ENCODE peak calls at places on chromosome 9, in four cellular contexts. Q, J, D and K are unnamed samples.
A peak's percentile ranks its signal among the peaks of the same experiment; 100 is the strongest.

GRCh38 chr9:14180077-14180941 is 133.6 kb downstream of the NFIB start:
- DNase-seq in Q (no peak), J (no peak), D (no peak), K (no peak)

GRCh38 chr9:125744616-125745387 is 2.4 kb upstream of the PBX3 start:
- DNase-seq in Q (no peak), J (no peak), D (no peak), K (no peak)

GRCh38 chr9:99115947-99116543 is 11.1 kb downstream of the TGFBR1 start:
- DNase-seq in Q (no peak), J (no peak), D (no peak), K (no peak)

GRCh38 chr9:125137200-125137599 is 6.1 kb downstream of the SCAI start:
- DNase-seq in Q (no peak), J (no peak), D (no peak), K (no peak)

GRCh38 chr9:27073841-27074728 is 34.9 kb upstream of the TEK start:
- DNase-seq in Q (no peak), J (no peak), D (no peak), K (no peak)

GRCh38 chr9:33265211-33265885 is 499 bp downstream of the CHMP5 start:
- DNase-seq in Q (no peak), J (no peak), D (no peak), K (no peak)

GRCh38 chr9:117164512-117164911 is 250.3 kb downstream of the ASTN2 start:
- DNase-seq in Q (no peak), J (no peak), D (no peak), K (no peak)

GRCh38 chr9:69178583-69179011 is 4.5 kb downstream of the TJP2 start:
- DNase-seq in Q (no peak), J (peak; percentile 93), D (no peak), K (no peak)

GRCh38 chr9:859251-859650 is 17.8 kb downstream of the DMRT1 start:
- DNase-seq in Q (peak; percentile 69), J (no peak), D (no peak), K (no peak)

GRCh38 chr9:131623655-131624330 is 78.5 kb downstream of the PRRT1B start:
- DNase-seq in Q (no peak), J (no peak), D (no peak), K (no peak)

GRCh38 chr9:95192631-95193030 is 124.9 kb downstream of the FANCC start:
- DNase-seq in Q (no peak), J (no peak), D (no peak), K (no peak)

GRCh38 chr9:13857521-13857920 is 456.4 kb downstream of the NFIB start:
- DNase-seq in Q (no peak), J (no peak), D (no peak), K (no peak)

GRCh38 chr9:105835721-105836120 is 141.4 kb downstream of the TMEM38B start:
- DNase-seq in Q (no peak), J (no peak), D (no peak), K (no peak)

GRCh38 chr9:93572636-93573035 is 3.7 kb upstream of the PHF2 start:
- DNase-seq in Q (no peak), J (no peak), D (no peak), K (no peak)

GRCh38 chr9:91682806-91683205 is 259.2 kb upstream of the NFIL3 start:
- DNase-seq in Q (no peak), J (no peak), D (no peak), K (no peak)

GRCh38 chr9:27165670-27166069 is 56.6 kb downstream of the TEK start:
- DNase-seq in Q (no peak), J (peak; percentile 7), D (peak; percentile 1), K (no peak)

DNA sequence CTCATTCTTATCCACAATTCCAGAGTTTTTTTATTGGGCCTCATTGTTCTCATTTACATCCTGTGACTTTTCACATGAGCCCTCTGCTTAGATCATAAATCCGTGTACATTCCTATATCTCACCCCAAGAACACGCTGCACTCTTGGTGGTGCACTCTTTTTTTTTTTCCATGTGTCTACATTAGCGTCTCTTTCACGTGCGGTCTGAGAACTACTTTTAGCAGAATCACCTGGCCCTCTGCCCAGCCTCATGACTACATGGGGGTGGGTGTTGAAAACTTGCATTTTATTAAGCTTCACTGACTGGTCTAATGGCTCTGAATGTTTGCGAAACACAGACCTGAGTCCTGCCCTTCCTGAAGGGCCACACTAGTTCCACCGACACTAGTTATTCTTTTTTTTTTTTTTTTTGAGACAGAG is 18.6 kb downstream of the C9orf57 start:
- DNase-seq in Q (peak; percentile 1), J (no peak), D (no peak), K (no peak)
- TF ChIP-seq MXI1 in Q (no peak), J (no peak), D (no peak), K (no peak)

GRCh38 chr9:118522093-118523028 is 818.2 kb downstream of the TLR4 start:
- DNase-seq in Q (peak; percentile 34), J (peak; percentile 8), D (peak; percentile 11), K (peak; percentile 48)
- TF ChIP-seq CHD2 in Q (no peak), J (no peak), D (no peak), K (no peak)

DNA sequence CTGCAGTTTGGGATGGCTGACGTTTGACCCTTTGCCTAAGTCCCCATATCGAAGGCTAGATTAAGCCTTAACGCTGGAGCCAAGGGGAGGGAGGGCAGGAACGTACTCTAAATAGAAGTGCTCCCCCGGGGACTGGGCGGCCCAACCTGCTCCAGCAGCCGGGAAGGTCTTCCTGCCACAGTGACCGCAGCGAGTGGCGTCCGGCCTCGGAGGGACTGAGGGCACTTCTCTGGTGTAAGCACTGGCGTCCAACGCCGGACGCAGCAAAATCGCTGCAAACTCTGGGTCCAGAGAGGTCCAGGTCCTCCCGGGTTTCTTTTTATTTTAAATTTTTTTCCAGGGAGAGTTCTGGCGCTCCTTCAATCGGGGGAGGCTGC is 505 bp upstream of the ACER2 start:
- DNase-seq in Q (no peak), J (no peak), D (peak; percentile 14), K (no peak)
- TF ChIP-seq MXI1 in Q (no peak), J (no peak), D (no peak), K (no peak)

GRCh38 chr9:123378028-123378427 is 22.0 kb downstream of the CRB2 start:
- DNase-seq in Q (no peak), J (no peak), D (no peak), K (no peak)

GRCh38 chr9:123376218-123377071 is 20.4 kb downstream of the CRB2 start:
- DNase-seq in Q (no peak), J (no peak), D (no peak), K (no peak)

GRCh38 chr9:123380852-123381705 is 25.1 kb downstream of the CRB2 start:
- DNase-seq in Q (no peak), J (no peak), D (no peak), K (no peak)

GRCh38 chr9:123377211-123377971 is 21.4 kb downstream of the CRB2 start:
- DNase-seq in Q (no peak), J (no peak), D (no peak), K (peak; percentile 79)

GRCh38 chr9:123378956-123379660 is 23.1 kb downstream of the CRB2 start:
- DNase-seq in Q (no peak), J (no peak), D (no peak), K (no peak)
- TF ChIP-seq CHD2 in Q (no peak), J (no peak), D (no peak), K (no peak)

DNA sequence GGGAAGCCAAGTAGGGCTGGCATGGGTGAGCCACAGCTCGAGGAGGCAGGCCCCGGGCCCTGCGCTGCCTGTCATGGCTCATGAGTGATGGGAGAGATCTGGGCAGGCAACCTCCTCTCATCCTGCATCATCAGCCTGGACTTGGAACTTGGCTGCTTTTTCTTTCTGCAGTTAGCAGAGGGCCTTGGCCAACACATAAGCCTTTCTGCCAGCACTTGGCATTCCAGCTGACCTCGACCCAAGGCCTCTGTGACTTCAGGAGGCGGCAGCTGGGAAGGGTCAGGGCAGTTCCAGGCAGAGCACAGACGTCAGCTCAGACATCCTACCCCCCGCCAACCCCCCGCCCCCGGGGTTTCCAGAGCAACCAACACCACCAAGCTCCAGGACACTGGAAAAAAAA is 7.6 kb downstream of the S1PR3 start:
- DNase-seq in Q (no peak), J (no peak), D (no peak), K (no peak)
- TF ChIP-seq MXI1 in Q (no peak), J (no peak), D (no peak), K (no peak)